ENCODE peak calls at places on chromosomes 5 and 9, in ten cellular contexts. One of them, this sample, is unnamed.
A peak's percentile ranks its signal among the peaks of the same experiment; 100 is the strongest.

GRCh38 chr5:66442951-66443445 is 153.2 kb upstream of the MAST4 start:
- DNase-seq in activated T-helper 9 cell treated with anti-CD3 and anti-CD28 coated beads, Interleukin-2, amount 50 U/mL, for 16 hours: no peak
- DNase-seq in substantia nigra: no peak
- DNase-seq in PC-3: no peak
- DNase-seq in CD8-positive, alpha-beta T cell: no peak
- DNase-seq in activated CD8-positive, alpha-beta memory T cell treated with anti-CD3 and anti-CD28 coated beads, Interleukin-2, amount 50 U/mL, for 48 hours: no peak
- DNase-seq in NCI-H2107: no peak
- DNase-seq in transverse colon: no peak
- DNase-seq in neuronal stem cell: no peak
- DNase-seq in NCI-H1417: no peak
- DNase-seq in this sample: no peak

GRCh38 chr5:105978011-105978410 is 1692.7 kb downstream of the EFNA5 start:
- DNase-seq in activated T-helper 9 cell treated with anti-CD3 and anti-CD28 coated beads, Interleukin-2, amount 50 U/mL, for 16 hours: no peak
- DNase-seq in substantia nigra: no peak
- DNase-seq in PC-3: no peak
- DNase-seq in CD8-positive, alpha-beta T cell: no peak
- DNase-seq in activated CD8-positive, alpha-beta memory T cell treated with anti-CD3 and anti-CD28 coated beads, Interleukin-2, amount 50 U/mL, for 48 hours: no peak
- DNase-seq in NCI-H2107: no peak
- DNase-seq in transverse colon: no peak
- DNase-seq in neuronal stem cell: no peak
- DNase-seq in NCI-H1417: no peak
- DNase-seq in this sample: no peak

GRCh38 chr5:124752854-124753720 is 6.6 kb upstream of the ZNF608 start:
- DNase-seq in activated T-helper 9 cell treated with anti-CD3 and anti-CD28 coated beads, Interleukin-2, amount 50 U/mL, for 16 hours: no peak
- DNase-seq in substantia nigra: no peak
- DNase-seq in PC-3: no peak
- DNase-seq in CD8-positive, alpha-beta T cell: no peak
- DNase-seq in activated CD8-positive, alpha-beta memory T cell treated with anti-CD3 and anti-CD28 coated beads, Interleukin-2, amount 50 U/mL, for 48 hours: no peak
- DNase-seq in NCI-H2107: no peak
- DNase-seq in transverse colon: no peak
- DNase-seq in neuronal stem cell: no peak
- DNase-seq in NCI-H1417: no peak
- DNase-seq in this sample: no peak

GRCh38 chr5:179263391-179264052 is 81.7 kb downstream of the ADAMTS2 start:
- DNase-seq in activated T-helper 9 cell treated with anti-CD3 and anti-CD28 coated beads, Interleukin-2, amount 50 U/mL, for 16 hours: no peak
- DNase-seq in substantia nigra: no peak
- DNase-seq in PC-3: no peak
- DNase-seq in CD8-positive, alpha-beta T cell: no peak
- DNase-seq in activated CD8-positive, alpha-beta memory T cell treated with anti-CD3 and anti-CD28 coated beads, Interleukin-2, amount 50 U/mL, for 48 hours: no peak
- DNase-seq in NCI-H2107: no peak
- DNase-seq in transverse colon: peak; percentile 3
- DNase-seq in neuronal stem cell: no peak
- DNase-seq in NCI-H1417: no peak
- DNase-seq in this sample: no peak

GRCh38 chr9:35757527-35758275 is 3.6 kb upstream of the MSMP start:
- DNase-seq in activated T-helper 9 cell treated with anti-CD3 and anti-CD28 coated beads, Interleukin-2, amount 50 U/mL, for 16 hours: no peak
- DNase-seq in substantia nigra: no peak
- DNase-seq in PC-3: peak; percentile 60
- DNase-seq in CD8-positive, alpha-beta T cell: no peak
- DNase-seq in activated CD8-positive, alpha-beta memory T cell treated with anti-CD3 and anti-CD28 coated beads, Interleukin-2, amount 50 U/mL, for 48 hours: no peak
- DNase-seq in NCI-H2107: no peak
- DNase-seq in transverse colon: no peak
- DNase-seq in neuronal stem cell: no peak
- DNase-seq in NCI-H1417: no peak
- DNase-seq in this sample: no peak

GRCh38 chr5:178387856-178388190 is 155.2 kb upstream of the PHYKPL start:
- DNase-seq in activated T-helper 9 cell treated with anti-CD3 and anti-CD28 coated beads, Interleukin-2, amount 50 U/mL, for 16 hours: no peak
- DNase-seq in substantia nigra: no peak
- DNase-seq in PC-3: no peak
- DNase-seq in CD8-positive, alpha-beta T cell: no peak
- DNase-seq in activated CD8-positive, alpha-beta memory T cell treated with anti-CD3 and anti-CD28 coated beads, Interleukin-2, amount 50 U/mL, for 48 hours: no peak
- DNase-seq in NCI-H2107: no peak
- DNase-seq in transverse colon: no peak
- DNase-seq in neuronal stem cell: no peak
- DNase-seq in NCI-H1417: no peak
- DNase-seq in this sample: no peak

GRCh38 chr5:163978897-163979296 is 473.5 kb downstream of the MAT2B start:
- DNase-seq in activated T-helper 9 cell treated with anti-CD3 and anti-CD28 coated beads, Interleukin-2, amount 50 U/mL, for 16 hours: no peak
- DNase-seq in substantia nigra: no peak
- DNase-seq in PC-3: no peak
- DNase-seq in CD8-positive, alpha-beta T cell: no peak
- DNase-seq in activated CD8-positive, alpha-beta memory T cell treated with anti-CD3 and anti-CD28 coated beads, Interleukin-2, amount 50 U/mL, for 48 hours: no peak
- DNase-seq in NCI-H2107: no peak
- DNase-seq in transverse colon: no peak
- DNase-seq in neuronal stem cell: no peak
- DNase-seq in NCI-H1417: peak; percentile 3
- DNase-seq in this sample: no peak

GRCh38 chr5:120510098-120510634 is 46.1 kb downstream of the PRR16 start:
- DNase-seq in activated T-helper 9 cell treated with anti-CD3 and anti-CD28 coated beads, Interleukin-2, amount 50 U/mL, for 16 hours: no peak
- DNase-seq in substantia nigra: no peak
- DNase-seq in PC-3: no peak
- DNase-seq in CD8-positive, alpha-beta T cell: no peak
- DNase-seq in activated CD8-positive, alpha-beta memory T cell treated with anti-CD3 and anti-CD28 coated beads, Interleukin-2, amount 50 U/mL, for 48 hours: no peak
- DNase-seq in NCI-H2107: no peak
- DNase-seq in transverse colon: no peak
- DNase-seq in neuronal stem cell: no peak
- DNase-seq in NCI-H1417: no peak
- DNase-seq in this sample: no peak

GRCh38 chr5:149153751-149154610 is 12.7 kb downstream of the ABLIM3 start:
- DNase-seq in activated T-helper 9 cell treated with anti-CD3 and anti-CD28 coated beads, Interleukin-2, amount 50 U/mL, for 16 hours: no peak
- DNase-seq in substantia nigra: no peak
- DNase-seq in PC-3: no peak
- DNase-seq in CD8-positive, alpha-beta T cell: no peak
- DNase-seq in activated CD8-positive, alpha-beta memory T cell treated with anti-CD3 and anti-CD28 coated beads, Interleukin-2, amount 50 U/mL, for 48 hours: no peak
- DNase-seq in NCI-H2107: peak; percentile 40
- DNase-seq in transverse colon: no peak
- DNase-seq in neuronal stem cell: no peak
- DNase-seq in NCI-H1417: peak; percentile 77
- DNase-seq in this sample: no peak

GRCh38 chr9:70488098-70488792 is 73.8 kb upstream of the KLF9 start:
- DNase-seq in activated T-helper 9 cell treated with anti-CD3 and anti-CD28 coated beads, Interleukin-2, amount 50 U/mL, for 16 hours: no peak
- DNase-seq in substantia nigra: no peak
- DNase-seq in PC-3: no peak
- DNase-seq in CD8-positive, alpha-beta T cell: no peak
- DNase-seq in activated CD8-positive, alpha-beta memory T cell treated with anti-CD3 and anti-CD28 coated beads, Interleukin-2, amount 50 U/mL, for 48 hours: no peak
- DNase-seq in NCI-H2107: no peak
- DNase-seq in transverse colon: no peak
- DNase-seq in neuronal stem cell: no peak
- DNase-seq in NCI-H1417: no peak
- DNase-seq in this sample: no peak

GRCh38 chr5:96070625-96071246 is 109.1 kb upstream of the ELL2 start:
- DNase-seq in activated T-helper 9 cell treated with anti-CD3 and anti-CD28 coated beads, Interleukin-2, amount 50 U/mL, for 16 hours: no peak
- DNase-seq in substantia nigra: no peak
- DNase-seq in PC-3: no peak
- DNase-seq in CD8-positive, alpha-beta T cell: no peak
- DNase-seq in activated CD8-positive, alpha-beta memory T cell treated with anti-CD3 and anti-CD28 coated beads, Interleukin-2, amount 50 U/mL, for 48 hours: no peak
- DNase-seq in NCI-H2107: no peak
- DNase-seq in transverse colon: no peak
- DNase-seq in neuronal stem cell: no peak
- DNase-seq in NCI-H1417: no peak
- DNase-seq in this sample: no peak

GRCh38 chr5:159906957-159907356 is 9.3 kb upstream of the ADRA1B start:
- DNase-seq in activated T-helper 9 cell treated with anti-CD3 and anti-CD28 coated beads, Interleukin-2, amount 50 U/mL, for 16 hours: no peak
- DNase-seq in substantia nigra: no peak
- DNase-seq in PC-3: peak; percentile 57
- DNase-seq in CD8-positive, alpha-beta T cell: no peak
- DNase-seq in activated CD8-positive, alpha-beta memory T cell treated with anti-CD3 and anti-CD28 coated beads, Interleukin-2, amount 50 U/mL, for 48 hours: no peak
- DNase-seq in NCI-H2107: no peak
- DNase-seq in transverse colon: peak; percentile 67
- DNase-seq in neuronal stem cell: no peak
- DNase-seq in NCI-H1417: peak; percentile 45
- DNase-seq in this sample: no peak

GRCh38 chr9:106621299-106621920 is 241.6 kb upstream of the ZNF462 start:
- DNase-seq in activated T-helper 9 cell treated with anti-CD3 and anti-CD28 coated beads, Interleukin-2, amount 50 U/mL, for 16 hours: no peak
- DNase-seq in substantia nigra: no peak
- DNase-seq in PC-3: no peak
- DNase-seq in CD8-positive, alpha-beta T cell: no peak
- DNase-seq in activated CD8-positive, alpha-beta memory T cell treated with anti-CD3 and anti-CD28 coated beads, Interleukin-2, amount 50 U/mL, for 48 hours: no peak
- DNase-seq in NCI-H2107: no peak
- DNase-seq in transverse colon: no peak
- DNase-seq in neuronal stem cell: peak; percentile 73
- DNase-seq in NCI-H1417: peak; percentile 56
- DNase-seq in this sample: no peak

GRCh38 chr9:131318211-131318610 is 28.7 kb downstream of the PLPP7 start:
- DNase-seq in activated T-helper 9 cell treated with anti-CD3 and anti-CD28 coated beads, Interleukin-2, amount 50 U/mL, for 16 hours: no peak
- DNase-seq in substantia nigra: no peak
- DNase-seq in PC-3: no peak
- DNase-seq in CD8-positive, alpha-beta T cell: no peak
- DNase-seq in activated CD8-positive, alpha-beta memory T cell treated with anti-CD3 and anti-CD28 coated beads, Interleukin-2, amount 50 U/mL, for 48 hours: no peak
- DNase-seq in NCI-H2107: no peak
- DNase-seq in transverse colon: no peak
- DNase-seq in neuronal stem cell: no peak
- DNase-seq in NCI-H1417: no peak
- DNase-seq in this sample: no peak

GRCh38 chr5:172584638-172585037 is 56.4 kb upstream of the NEURL1B start:
- DNase-seq in activated T-helper 9 cell treated with anti-CD3 and anti-CD28 coated beads, Interleukin-2, amount 50 U/mL, for 16 hours: no peak
- DNase-seq in substantia nigra: no peak
- DNase-seq in PC-3: no peak
- DNase-seq in CD8-positive, alpha-beta T cell: no peak
- DNase-seq in activated CD8-positive, alpha-beta memory T cell treated with anti-CD3 and anti-CD28 coated beads, Interleukin-2, amount 50 U/mL, for 48 hours: no peak
- DNase-seq in NCI-H2107: no peak
- DNase-seq in transverse colon: no peak
- DNase-seq in neuronal stem cell: no peak
- DNase-seq in NCI-H1417: no peak
- DNase-seq in this sample: no peak

GRCh38 chr9:101562966-101563365 is 29.3 kb downstream of the RNF20 start:
- DNase-seq in activated T-helper 9 cell treated with anti-CD3 and anti-CD28 coated beads, Interleukin-2, amount 50 U/mL, for 16 hours: no peak
- DNase-seq in substantia nigra: no peak
- DNase-seq in PC-3: no peak
- DNase-seq in CD8-positive, alpha-beta T cell: no peak
- DNase-seq in activated CD8-positive, alpha-beta memory T cell treated with anti-CD3 and anti-CD28 coated beads, Interleukin-2, amount 50 U/mL, for 48 hours: no peak
- DNase-seq in NCI-H2107: no peak
- DNase-seq in transverse colon: no peak
- DNase-seq in neuronal stem cell: no peak
- DNase-seq in NCI-H1417: no peak
- DNase-seq in this sample: no peak

GRCh38 chr9:134688661-134689319 is 47.2 kb downstream of the COL5A1 start:
- DNase-seq in activated T-helper 9 cell treated with anti-CD3 and anti-CD28 coated beads, Interleukin-2, amount 50 U/mL, for 16 hours: no peak
- DNase-seq in substantia nigra: no peak
- DNase-seq in PC-3: no peak
- DNase-seq in CD8-positive, alpha-beta T cell: no peak
- DNase-seq in activated CD8-positive, alpha-beta memory T cell treated with anti-CD3 and anti-CD28 coated beads, Interleukin-2, amount 50 U/mL, for 48 hours: no peak
- DNase-seq in NCI-H2107: no peak
- DNase-seq in transverse colon: no peak
- DNase-seq in neuronal stem cell: no peak
- DNase-seq in NCI-H1417: no peak
- DNase-seq in this sample: no peak

GRCh38 chr5:164345173-164345572 is 839.8 kb downstream of the MAT2B start:
- DNase-seq in activated T-helper 9 cell treated with anti-CD3 and anti-CD28 coated beads, Interleukin-2, amount 50 U/mL, for 16 hours: no peak
- DNase-seq in substantia nigra: no peak
- DNase-seq in PC-3: no peak
- DNase-seq in CD8-positive, alpha-beta T cell: no peak
- DNase-seq in activated CD8-positive, alpha-beta memory T cell treated with anti-CD3 and anti-CD28 coated beads, Interleukin-2, amount 50 U/mL, for 48 hours: no peak
- DNase-seq in NCI-H2107: no peak
- DNase-seq in transverse colon: no peak
- DNase-seq in neuronal stem cell: no peak
- DNase-seq in NCI-H1417: peak; percentile 95
- DNase-seq in this sample: no peak

GRCh38 chr5:141326088-141326854 is 4.0 kb upstream of the PCDHGA1 start:
- DNase-seq in activated T-helper 9 cell treated with anti-CD3 and anti-CD28 coated beads, Interleukin-2, amount 50 U/mL, for 16 hours: peak; percentile 51
- DNase-seq in substantia nigra: no peak
- DNase-seq in PC-3: peak; percentile 4
- DNase-seq in CD8-positive, alpha-beta T cell: peak; percentile 54
- DNase-seq in activated CD8-positive, alpha-beta memory T cell treated with anti-CD3 and anti-CD28 coated beads, Interleukin-2, amount 50 U/mL, for 48 hours: peak; percentile 68
- DNase-seq in NCI-H2107: no peak
- DNase-seq in transverse colon: peak; percentile 63
- DNase-seq in neuronal stem cell: no peak
- DNase-seq in NCI-H1417: no peak
- DNase-seq in this sample: peak; percentile 59

GRCh38 chr5:180340856-180341255 is 12.3 kb downstream of the GFPT2 start:
- DNase-seq in activated T-helper 9 cell treated with anti-CD3 and anti-CD28 coated beads, Interleukin-2, amount 50 U/mL, for 16 hours: no peak
- DNase-seq in substantia nigra: no peak
- DNase-seq in PC-3: no peak
- DNase-seq in CD8-positive, alpha-beta T cell: no peak
- DNase-seq in activated CD8-positive, alpha-beta memory T cell treated with anti-CD3 and anti-CD28 coated beads, Interleukin-2, amount 50 U/mL, for 48 hours: no peak
- DNase-seq in NCI-H2107: no peak
- DNase-seq in transverse colon: no peak
- DNase-seq in neuronal stem cell: no peak
- DNase-seq in NCI-H1417: no peak
- DNase-seq in this sample: no peak

GRCh38 chr9:125428060-125428481 is 166.4 kb downstream of the GAPVD1 start:
- DNase-seq in activated T-helper 9 cell treated with anti-CD3 and anti-CD28 coated beads, Interleukin-2, amount 50 U/mL, for 16 hours: no peak
- DNase-seq in substantia nigra: no peak
- DNase-seq in PC-3: peak; percentile 54
- DNase-seq in CD8-positive, alpha-beta T cell: no peak
- DNase-seq in activated CD8-positive, alpha-beta memory T cell treated with anti-CD3 and anti-CD28 coated beads, Interleukin-2, amount 50 U/mL, for 48 hours: peak; percentile 70
- DNase-seq in NCI-H2107: no peak
- DNase-seq in transverse colon: no peak
- DNase-seq in neuronal stem cell: no peak
- DNase-seq in NCI-H1417: peak; percentile 29
- DNase-seq in this sample: no peak

GRCh38 chr9:71683598-71684235 is 84.6 kb downstream of the CEMIP2 start:
- DNase-seq in activated T-helper 9 cell treated with anti-CD3 and anti-CD28 coated beads, Interleukin-2, amount 50 U/mL, for 16 hours: no peak
- DNase-seq in substantia nigra: no peak
- DNase-seq in PC-3: peak; percentile 46
- DNase-seq in CD8-positive, alpha-beta T cell: no peak
- DNase-seq in activated CD8-positive, alpha-beta memory T cell treated with anti-CD3 and anti-CD28 coated beads, Interleukin-2, amount 50 U/mL, for 48 hours: no peak
- DNase-seq in NCI-H2107: no peak
- DNase-seq in transverse colon: no peak
- DNase-seq in neuronal stem cell: peak; percentile 18
- DNase-seq in NCI-H1417: peak; percentile 40
- DNase-seq in this sample: no peak

GRCh38 chr5:120852222-120852860 is 388.2 kb downstream of the PRR16 start:
- DNase-seq in activated T-helper 9 cell treated with anti-CD3 and anti-CD28 coated beads, Interleukin-2, amount 50 U/mL, for 16 hours: no peak
- DNase-seq in substantia nigra: no peak
- DNase-seq in PC-3: no peak
- DNase-seq in CD8-positive, alpha-beta T cell: no peak
- DNase-seq in activated CD8-positive, alpha-beta memory T cell treated with anti-CD3 and anti-CD28 coated beads, Interleukin-2, amount 50 U/mL, for 48 hours: no peak
- DNase-seq in NCI-H2107: no peak
- DNase-seq in transverse colon: no peak
- DNase-seq in neuronal stem cell: no peak
- DNase-seq in NCI-H1417: no peak
- DNase-seq in this sample: no peak

GRCh38 chr5:131382407-131383395 is 118.8 kb downstream of the CDC42SE2 start:
- DNase-seq in activated T-helper 9 cell treated with anti-CD3 and anti-CD28 coated beads, Interleukin-2, amount 50 U/mL, for 16 hours: no peak
- DNase-seq in substantia nigra: no peak
- DNase-seq in PC-3: peak; percentile 61
- DNase-seq in CD8-positive, alpha-beta T cell: peak; percentile 39
- DNase-seq in activated CD8-positive, alpha-beta memory T cell treated with anti-CD3 and anti-CD28 coated beads, Interleukin-2, amount 50 U/mL, for 48 hours: no peak
- DNase-seq in NCI-H2107: peak; percentile 6
- DNase-seq in transverse colon: no peak
- DNase-seq in neuronal stem cell: peak; percentile 8
- DNase-seq in NCI-H1417: peak; percentile 45
- DNase-seq in this sample: no peak

GRCh38 chr9:135835131-135835530 is 72.2 kb downstream of the CAMSAP1 start:
- DNase-seq in activated T-helper 9 cell treated with anti-CD3 and anti-CD28 coated beads, Interleukin-2, amount 50 U/mL, for 16 hours: no peak
- DNase-seq in substantia nigra: no peak
- DNase-seq in PC-3: no peak
- DNase-seq in CD8-positive, alpha-beta T cell: no peak
- DNase-seq in activated CD8-positive, alpha-beta memory T cell treated with anti-CD3 and anti-CD28 coated beads, Interleukin-2, amount 50 U/mL, for 48 hours: no peak
- DNase-seq in NCI-H2107: no peak
- DNase-seq in transverse colon: no peak
- DNase-seq in neuronal stem cell: no peak
- DNase-seq in NCI-H1417: no peak
- DNase-seq in this sample: no peak

GRCh38 chr5:107669543-107670027 is 1.2 kb downstream of the EFNA5 start:
- DNase-seq in activated T-helper 9 cell treated with anti-CD3 and anti-CD28 coated beads, Interleukin-2, amount 50 U/mL, for 16 hours: no peak
- DNase-seq in substantia nigra: no peak
- DNase-seq in PC-3: peak; percentile 43
- DNase-seq in CD8-positive, alpha-beta T cell: no peak
- DNase-seq in activated CD8-positive, alpha-beta memory T cell treated with anti-CD3 and anti-CD28 coated beads, Interleukin-2, amount 50 U/mL, for 48 hours: peak; percentile 57
- DNase-seq in NCI-H2107: no peak
- DNase-seq in transverse colon: peak; percentile 48
- DNase-seq in neuronal stem cell: no peak
- DNase-seq in NCI-H1417: peak; percentile 74
- DNase-seq in this sample: no peak

GRCh38 chr9:115209601-115210306 is 91.8 kb upstream of the TNC start:
- DNase-seq in activated T-helper 9 cell treated with anti-CD3 and anti-CD28 coated beads, Interleukin-2, amount 50 U/mL, for 16 hours: no peak
- DNase-seq in substantia nigra: no peak
- DNase-seq in PC-3: peak; percentile 61
- DNase-seq in CD8-positive, alpha-beta T cell: no peak
- DNase-seq in activated CD8-positive, alpha-beta memory T cell treated with anti-CD3 and anti-CD28 coated beads, Interleukin-2, amount 50 U/mL, for 48 hours: no peak
- DNase-seq in NCI-H2107: no peak
- DNase-seq in transverse colon: no peak
- DNase-seq in neuronal stem cell: no peak
- DNase-seq in NCI-H1417: no peak
- DNase-seq in this sample: no peak

GRCh38 chr9:22446950-22447606 is 454 bp downstream of the DMRTA1 start:
- DNase-seq in activated T-helper 9 cell treated with anti-CD3 and anti-CD28 coated beads, Interleukin-2, amount 50 U/mL, for 16 hours: peak; percentile 13
- DNase-seq in substantia nigra: no peak
- DNase-seq in PC-3: peak; percentile 72
- DNase-seq in CD8-positive, alpha-beta T cell: no peak
- DNase-seq in activated CD8-positive, alpha-beta memory T cell treated with anti-CD3 and anti-CD28 coated beads, Interleukin-2, amount 50 U/mL, for 48 hours: peak; percentile 65
- DNase-seq in NCI-H2107: peak; percentile 42
- DNase-seq in transverse colon: peak; percentile 65
- DNase-seq in neuronal stem cell: peak; percentile 74
- DNase-seq in NCI-H1417: peak; percentile 32
- DNase-seq in this sample: no peak